ENCODE peak calls at places on chromosomes 13 and 19, in five cellular contexts. H, G, C, O and J are unnamed samples.
A peak's percentile ranks its signal among the peaks of the same experiment; 100 is the strongest.

GRCh38 chr13:40438999-40439797 is 227.2 kb downstream of the FOXO1 start:
- DNase-seq in H (no peak), G (peak; percentile 33), O (no peak), C (no peak), J (peak; percentile 2)

GRCh38 chr19:13208131-13208963 is 58.1 kb downstream of the IER2 start:
- DNase-seq in C (peak; percentile 76), H (peak; percentile 38), O (no peak), G (peak; percentile 57), J (peak; percentile 66)

GRCh38 chr19:56091751-56092546 is 29.1 kb downstream of the ZNF787 start:
- DNase-seq in G (no peak), O (peak; percentile 48), C (no peak), H (no peak), J (no peak)

GRCh38 chr13:51258612-51259358 is 36.6 kb downstream of the FAM124A start:
- DNase-seq in O (no peak), C (no peak), H (no peak), G (no peak), J (no peak)

GRCh38 chr19:44772969-44773368 is 4.7 kb upstream of the CBLC start:
- DNase-seq in H (no peak), G (peak; percentile 34), O (no peak), C (peak; percentile 46), J (no peak)

GRCh38 chr13:41652735-41653361 is 195.5 kb downstream of the RGCC start:
- DNase-seq in H (peak; percentile 33), C (peak; percentile 79), O (no peak), G (peak; percentile 60), J (peak; percentile 82)

GRCh38 chr13:26929971-26930730 is 169.6 kb upstream of the GPR12 start:
- DNase-seq in G (peak; percentile 56), O (no peak), H (peak; percentile 87), C (peak; percentile 64), J (peak; percentile 89)

GRCh38 chr13:37429976-37430375 is 168.6 kb downstream of the POSTN start:
- DNase-seq in O (no peak), G (peak; percentile 84), C (peak; percentile 98), H (no peak), J (peak; percentile 78)

GRCh38 chr19:52946322-52947310 is 16.1 kb downstream of the ZNF816 start:
- DNase-seq in C (peak; percentile 5), H (peak; percentile 83), G (peak; percentile 25), O (no peak), J (no peak)

GRCh38 chr19:11204943-11205349 is 7.6 kb upstream of the KANK2 start:
- DNase-seq in G (no peak), O (no peak), C (no peak), H (no peak), J (no peak)

GRCh38 chr19:29882719-29883105 is 59.3 kb upstream of the URI1 start:
- DNase-seq in O (no peak), H (no peak), C (no peak), G (no peak), J (no peak)

GRCh38 chr19:7701654-7702457 is at the start of gene FCER2:
- DNase-seq in H (no peak), C (no peak), G (no peak), O (no peak), J (no peak)

GRCh38 chr13:49000247-49000646 is 24.5 kb downstream of the FNDC3A start:
- DNase-seq in G (no peak), O (no peak), H (no peak), C (no peak), J (no peak)

GRCh38 chr19:33130433-33130832 is 1.5 kb upstream of the WDR88 start:
- DNase-seq in H (no peak), O (no peak), G (no peak), C (no peak), J (no peak)
- H3K9ac ChIP-seq in H (no peak overlapping the region), O (no peak overlapping the region), G (no peak overlapping the region), C (no peak overlapping the region), J (no peak overlapping the region)

GRCh38 chr19:42363614-42364346 is 26.3 kb downstream of the CNFN start:
- DNase-seq in O (no peak), G (no peak), C (no peak), H (no peak), J (no peak)
- H3K36me3 ChIP-seq in O (no peaks in the 10 kb centered on the region), G (no peaks in the 10 kb centered on the region), C (peaks cover 24% of the 10 kb centered on the region), H (no peaks in the 10 kb centered on the region), J (peaks cover 13% of the 10 kb centered on the region)

GRCh38 chr19:3054972-3055740 is 7.1 kb downstream of the TLE5 start:
- DNase-seq in H (no peak), G (peak; percentile 56), O (no peak), C (peak; percentile 17), J (no peak)
- H3K9ac ChIP-seq in H (no peak overlapping the region), G (no peak overlapping the region), O (peak overlapping the region; percentile 67), C (no peak overlapping the region), J (no peak overlapping the region)

GRCh38 chr19:1057185-1057857 is 9.6 kb upstream of the ARHGAP45 start:
- DNase-seq in H (peak; percentile 75), O (no peak), C (peak; percentile 67), G (peak; percentile 67), J (peak; percentile 78)
- H3K36me3 ChIP-seq in H (no peaks in the 10 kb centered on the region), O (peaks cover 13% of the 10 kb centered on the region), C (peaks cover 1% of the 10 kb centered on the region), G (no peaks in the 10 kb centered on the region), J (peaks cover 17% of the 10 kb centered on the region)

DNA sequence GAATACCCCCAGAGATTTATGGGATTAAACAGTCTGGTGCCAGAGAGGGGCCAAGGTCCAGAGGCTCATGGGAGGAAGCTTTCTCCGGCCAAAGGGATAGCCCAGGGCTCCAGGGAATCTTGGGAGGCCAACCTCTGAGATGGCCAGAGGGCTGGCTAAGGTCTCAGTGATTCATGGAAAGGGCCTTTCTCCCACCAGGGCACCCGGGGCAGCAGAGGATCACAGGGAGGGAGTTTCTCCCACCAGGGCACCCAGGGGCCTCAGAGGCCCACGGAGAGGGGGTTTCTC is 15.0 kb downstream of the BCAT2 start:
- DNase-seq in C (no peak), H (no peak), O (no peak), G (no peak), J (no peak)
- H3K9ac ChIP-seq in C (no peak overlapping the region), H (no peak overlapping the region), O (no peak overlapping the region), G (no peak overlapping the region), J (peak overlapping the region; percentile 86)

GRCh38 chr19:39132344-39132969 is 6.9 kb downstream of the PAK4 start:
- DNase-seq in G (no peak), H (no peak), O (no peak), C (no peak), J (no peak)

GRCh38 chr19:39129116-39129515 is 3.5 kb downstream of the PAK4 start:
- DNase-seq in C (no peak), G (no peak), O (no peak), H (no peak), J (no peak)

GRCh38 chr19:39128511-39129079 is 3.0 kb downstream of the PAK4 start:
- DNase-seq in H (no peak), O (no peak), G (no peak), C (no peak), J (peak; percentile 39)

GRCh38 chr19:39131255-39131755 is 5.7 kb downstream of the PAK4 start:
- DNase-seq in C (peak; percentile 35), H (no peak), G (peak; percentile 30), O (no peak), J (no peak)

DNA sequence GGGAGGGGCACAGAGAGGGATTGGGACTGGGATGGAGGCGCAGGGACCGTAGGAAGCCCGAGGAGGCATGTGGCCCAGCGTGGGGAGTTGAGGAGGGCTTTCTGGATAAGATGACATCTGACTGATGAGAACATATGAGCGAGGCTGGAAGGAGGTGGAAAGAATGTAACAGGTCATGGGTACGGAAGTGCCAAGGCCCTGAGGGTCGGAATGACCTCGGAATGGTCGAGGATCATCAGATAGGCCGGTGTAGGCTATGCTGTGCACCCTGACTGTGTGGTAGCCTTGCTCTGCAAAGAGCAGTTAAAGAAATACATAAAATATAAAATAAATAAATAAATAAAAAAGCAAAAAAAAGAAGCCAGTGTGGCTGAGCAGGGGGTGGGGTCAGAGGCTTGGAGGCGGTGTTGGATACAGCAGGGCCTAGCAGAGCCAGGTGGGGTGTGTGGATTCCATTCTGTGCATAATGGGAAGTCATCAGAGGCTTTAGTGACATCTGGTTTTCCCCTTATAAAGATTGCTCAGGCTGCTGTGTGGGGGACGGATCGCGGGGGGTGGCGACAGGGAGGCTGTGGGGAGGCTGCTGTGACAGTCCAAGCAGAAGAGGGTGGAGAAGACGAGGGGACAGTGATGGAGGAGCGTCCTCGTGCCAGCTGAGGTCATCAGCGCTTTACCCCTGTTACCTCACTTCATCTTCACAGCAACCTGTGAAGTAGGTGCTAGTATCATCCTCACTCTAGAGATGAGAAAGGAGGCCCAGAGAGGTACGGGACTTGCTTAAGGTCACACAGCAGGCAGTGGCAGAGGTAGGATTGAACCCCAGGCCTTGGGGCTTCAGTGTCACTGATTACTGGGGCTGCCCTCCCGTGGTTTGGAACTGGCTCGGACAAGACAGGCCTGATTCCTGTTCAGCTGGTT is 5.0 kb downstream of the PAK4 start:
- DNase-seq in O (no peak), C (no peak), G (no peak), H (no peak), J (no peak)
- H3K36me3 ChIP-seq in O (no peaks in the 10 kb centered on the region), C (no peaks in the 10 kb centered on the region), G (no peaks in the 10 kb centered on the region), H (no peaks in the 10 kb centered on the region), J (no peaks in the 10 kb centered on the region)

DNA sequence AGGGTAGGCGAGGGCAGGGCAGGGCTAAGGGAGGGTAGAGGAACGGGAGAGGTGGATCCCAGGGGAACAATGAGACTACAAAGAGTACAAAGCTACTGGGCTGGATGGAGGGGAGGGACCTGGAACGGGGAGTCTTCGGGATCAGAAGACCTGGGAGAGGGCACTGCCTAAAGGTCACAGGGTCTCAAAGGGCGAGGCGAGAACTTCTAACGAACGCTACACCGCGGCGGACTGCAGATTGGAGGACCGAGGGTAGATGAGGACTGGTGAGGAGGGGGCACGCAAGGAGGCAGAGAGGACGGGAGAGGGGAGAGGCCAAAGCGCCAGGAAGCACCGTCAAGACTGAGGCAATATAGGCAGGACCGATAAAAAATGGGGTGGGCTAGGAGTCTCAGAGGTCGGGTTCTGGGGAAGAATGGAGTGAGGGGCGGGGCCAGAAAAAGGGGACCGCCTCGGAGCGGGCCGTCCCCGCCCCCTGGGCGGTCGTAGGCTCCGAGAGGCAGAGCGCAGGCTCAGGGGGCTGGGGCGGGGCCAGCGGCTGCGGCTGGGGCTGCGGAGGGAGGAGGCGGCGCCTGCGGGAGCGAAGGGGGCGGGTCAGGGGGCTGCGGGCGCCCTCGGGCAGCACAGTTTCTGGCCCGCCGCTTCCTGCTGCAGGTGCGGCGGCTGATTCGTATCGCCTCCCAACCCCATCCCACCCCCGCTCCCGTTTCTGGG is 1.3 kb upstream of the KCNC3 start:
- DNase-seq in G (peak; percentile 5), O (no peak), H (peak; percentile 98), C (peak; percentile 1), J (peak; percentile 49)
- H3K9ac ChIP-seq in G (no peak overlapping the region), O (no peak overlapping the region), H (peak overlapping the region; percentile 60), C (no peak overlapping the region), J (no peak overlapping the region)